ENCODE peak calls at places on chromosomes 16 and 17, in four cellular contexts. S is GM04503, H is AG09319, O is AG04449. M is an unnamed sample.

GRCh38 chr17:66549731-66550207 is 247.4 kb downstream of the PRKCA start:
- DNase-seq in H (no peak), O (peak), S (peak), M (peak)

GRCh38 chr17:42436401-42436800 is 13.3 kb upstream of the CAVIN1 start:
- DNase-seq in O (peak), S (peak), H (peak), M (peak)

GRCh38 chr17:40251576-40251975 is 32.5 kb downstream of the WIPF2 start:
- DNase-seq in H (peak), O (peak), S (peak), M (peak)

GRCh38 chr16:67542464-67542863 is 13.8 kb downstream of the RIPOR1 start:
- DNase-seq in O (no peak), H (no peak), S (no peak), M (peak)

GRCh38 chr17:22669721-22670120 is 977.4 kb downstream of the KCNJ18 start:
- DNase-seq in O (no peak), H (no peak), S (no peak), M (no peak)

GRCh38 chr17:73667184-73667959 is 23.1 kb upstream of the SDK2 start:
- DNase-seq in O (no peak), S (no peak), H (no peak), M (no peak)

GRCh38 chr16:77307764-77308561 is 108.8 kb downstream of the SYCE1L start:
- DNase-seq in S (no peak), H (no peak), O (no peak), M (peak)

GRCh38 chr17:38424297-38424972 is 3.8 kb upstream of the ARHGAP23 start:
- DNase-seq in S (no peak), H (no peak), O (no peak), M (no peak)

GRCh38 chr16:61836804-61837398 is 199.3 kb downstream of the CDH8 start:
- DNase-seq in S (peak), H (no peak), O (no peak), M (no peak)

GRCh38 chr17:49471089-49471683 is 23.9 kb upstream of the NGFR start:
- DNase-seq in O (no peak), S (no peak), H (no peak), M (no peak)

GRCh38 chr17:82440991-82441627 is 9.4 kb downstream of the CYBC1 start:
- DNase-seq in H (no peak), O (no peak), S (no peak), M (no peak)

GRCh38 chr16:4689091-4689671 is 4.2 kb upstream of the NUDT16L1 start:
- DNase-seq in S (no peak), O (no peak), H (no peak), M (no peak)

GRCh38 chr17:75842963-75843576 is 1.1 kb downstream of the UNC13D start:
- DNase-seq in S (no peak), O (no peak), H (no peak), M (no peak)

GRCh38 chr16:56137269-56137668 is 54.0 kb upstream of the GNAO1 start:
- DNase-seq in S (no peak), O (no peak), H (no peak), M (no peak)

GRCh38 chr16:24906199-24906808 is 60.5 kb downstream of the SLC5A11 start:
- DNase-seq in S (no peak), O (no peak), H (no peak), M (peak)

GRCh38 chr16:68860978-68861892 is 17.9 kb downstream of the TANGO6 start:
- DNase-seq in S (no peak), H (no peak), O (no peak), M (no peak)

GRCh38 chr16:2339521-2340484 is 725 bp downstream of the ABCA3 start:
- DNase-seq in H (no peak), S (no peak), O (no peak), M (peak)

GRCh38 chr17:32015245-32016013 is 8.2 kb downstream of the LRRC37B start:
- DNase-seq in O (no peak), H (no peak), S (no peak), M (peak)

GRCh38 chr16:87438611-87438985 is 46.5 kb downstream of the MAP1LC3B start:
- DNase-seq in S (no peak), O (no peak), H (no peak), M (no peak)

GRCh38 chr16:24701521-24701951 is 27.9 kb upstream of the TNRC6A start:
- DNase-seq in S (peak), H (peak), O (no peak), M (peak)

GRCh38 chr17:79563237-79564013 is 47.4 kb downstream of the RBFOX3 start:
- DNase-seq in O (no peak), H (no peak), S (peak), M (no peak)

GRCh38 chr16:14303182-14303618 is 232.1 kb downstream of the MRTFB start:
- DNase-seq in S (no peak), O (no peak), H (no peak), M (peak)

GRCh38 chr17:40071720-40072480 is 9.1 kb downstream of the THRA start:
- DNase-seq in S (no peak), O (no peak), H (no peak), M (no peak)

GRCh38 chr16:64771273-64771672 is 350.6 kb downstream of the CDH11 start:
- DNase-seq in O (no peak), H (no peak), S (no peak), M (no peak)

GRCh38 chr17:77831497-77832179 is 126.9 kb upstream of the TNRC6C start:
- DNase-seq in S (no peak), O (no peak), H (no peak), M (peak)

GRCh38 chr17:68455756-68456528 is 1.4 kb downstream of the WIPI1 start:
- DNase-seq in H (peak), S (peak), O (peak), M (peak)

GRCh38 chr16:49952386-49952785 is 72.6 kb upstream of the CNEP1R1 start:
- DNase-seq in O (no peak), S (no peak), H (no peak), M (peak)

GRCh38 chr16:5069048-5069447 is 2.6 kb upstream of the ALG1 start:
- DNase-seq in H (no peak), S (no peak), O (no peak), M (no peak)

GRCh38 chr17:67366193-67367157 is at the start of gene PSMD12:
- DNase-seq in S (peak), H (peak), O (peak), M (peak)

GRCh38 chr17:62755139-62755851 is 52.8 kb downstream of the MARCHF10 start:
- DNase-seq in O (no peak), H (no peak), S (no peak), M (peak)

GRCh38 chr17:43669971-43670644 is 8.4 kb upstream of the MEOX1 start:
- DNase-seq in O (no peak), H (no peak), S (no peak), M (peak)

GRCh38 chr16:10787304-10787703 is 31.3 kb downstream of the TVP23A start:
- DNase-seq in O (no peak), S (no peak), H (no peak), M (no peak)